ENCODE peak calls at places on chromosomes 7 and 10, in four cellular contexts. One of them, this sample, is unnamed.

GRCh38 chr10:59991661-59992060 is 85.3 kb upstream of the CCDC6 start:
- DNase-seq in BE2C: peak; percentile 41
- DNase-seq in fibroblast of pulmonary artery: peak; percentile 52
- DNase-seq in GM12878: no peak
- DNase-seq in this sample: peak; percentile 23

GRCh38 chr7:91357379-91357778 is 93.1 kb downstream of the FZD1 start:
- DNase-seq in BE2C: no peak
- DNase-seq in fibroblast of pulmonary artery: no peak
- DNase-seq in GM12878: no peak
- DNase-seq in this sample: no peak

GRCh38 chr7:119640861-119641260 is 632.1 kb upstream of the KCND2 start:
- DNase-seq in BE2C: no peak
- DNase-seq in fibroblast of pulmonary artery: no peak
- DNase-seq in GM12878: no peak
- DNase-seq in this sample: no peak

GRCh38 chr7:157004050-157004838 is 6.2 kb downstream of the MNX1 start:
- DNase-seq in BE2C: peak; percentile 58
- DNase-seq in fibroblast of pulmonary artery: peak; percentile 42
- DNase-seq in GM12878: no peak
- DNase-seq in this sample: peak; percentile 35

GRCh38 chr7:111301891-111302290 is 211.0 kb downstream of the LRRN3 start:
- DNase-seq in BE2C: no peak
- DNase-seq in fibroblast of pulmonary artery: no peak
- DNase-seq in GM12878: no peak
- DNase-seq in this sample: no peak

GRCh38 chr7:50653997-50654425 is 88.8 kb upstream of the DDC start:
- DNase-seq in BE2C: no peak
- DNase-seq in fibroblast of pulmonary artery: peak; percentile 66
- DNase-seq in GM12878: no peak
- DNase-seq in this sample: peak; percentile 62

GRCh38 chr10:121610798-121611325 is 12.6 kb upstream of the FGFR2 start:
- DNase-seq in BE2C: no peak
- DNase-seq in fibroblast of pulmonary artery: no peak
- DNase-seq in GM12878: no peak
- DNase-seq in this sample: no peak

GRCh38 chr7:131961281-131961680 is 404.9 kb upstream of the PODXL start:
- DNase-seq in BE2C: no peak
- DNase-seq in fibroblast of pulmonary artery: no peak
- DNase-seq in GM12878: no peak
- DNase-seq in this sample: no peak

GRCh38 chr7:119545118-119545517 is 727.9 kb upstream of the KCND2 start:
- DNase-seq in BE2C: no peak
- DNase-seq in fibroblast of pulmonary artery: peak; percentile 44
- DNase-seq in GM12878: no peak
- DNase-seq in this sample: peak; percentile 89

GRCh38 chr7:73342645-73343044 is 14.7 kb downstream of the FKBP6 start:
- DNase-seq in BE2C: peak; percentile 35
- DNase-seq in fibroblast of pulmonary artery: peak; percentile 78
- DNase-seq in GM12878: no peak
- DNase-seq in this sample: peak; percentile 73

GRCh38 chr7:107816053-107816566 is 13.1 kb upstream of the SLC26A3 start:
- DNase-seq in BE2C: no peak
- DNase-seq in fibroblast of pulmonary artery: peak; percentile 49
- DNase-seq in GM12878: no peak
- DNase-seq in this sample: peak; percentile 44

GRCh38 chr7:100546129-100546867 is 7.3 kb downstream of the AGFG2 start:
- DNase-seq in BE2C: no peak
- DNase-seq in fibroblast of pulmonary artery: no peak
- DNase-seq in GM12878: no peak
- DNase-seq in this sample: no peak

GRCh38 chr7:48962821-48963505 is 38.6 kb downstream of the CDC14C start:
- DNase-seq in BE2C: no peak
- DNase-seq in fibroblast of pulmonary artery: no peak
- DNase-seq in GM12878: no peak
- DNase-seq in this sample: peak; percentile 16

GRCh38 chr7:4211261-4211660 is 470.8 kb upstream of the FOXK1 start:
- DNase-seq in BE2C: no peak
- DNase-seq in fibroblast of pulmonary artery: no peak
- DNase-seq in GM12878: no peak
- DNase-seq in this sample: no peak

GRCh38 chr10:68470300-68470699 is 1.5 kb downstream of the DNA2 start:
- DNase-seq in BE2C: no peak
- DNase-seq in fibroblast of pulmonary artery: no peak
- DNase-seq in GM12878: no peak
- DNase-seq in this sample: no peak

GRCh38 chr10:95906675-95907453 is 911 bp upstream of the CC2D2B start:
- DNase-seq in BE2C: peak; percentile 54
- DNase-seq in fibroblast of pulmonary artery: peak; percentile 74
- DNase-seq in GM12878: peak; percentile 25
- DNase-seq in this sample: peak; percentile 69

GRCh38 chr7:43577485-43577951 is 5.4 kb upstream of the STK17A start:
- DNase-seq in BE2C: no peak
- DNase-seq in fibroblast of pulmonary artery: peak; percentile 53
- DNase-seq in GM12878: no peak
- DNase-seq in this sample: peak; percentile 71

GRCh38 chr10:69461327-69462025 is 10.2 kb downstream of the TSPAN15 start:
- DNase-seq in BE2C: no peak
- DNase-seq in fibroblast of pulmonary artery: no peak
- DNase-seq in GM12878: no peak
- DNase-seq in this sample: no peak

GRCh38 chr10:29642996-29643395 is 8.2 kb upstream of the SVIL start:
- DNase-seq in BE2C: no peak
- DNase-seq in fibroblast of pulmonary artery: peak; percentile 70
- DNase-seq in GM12878: no peak
- DNase-seq in this sample: peak; percentile 84

GRCh38 chr7:47801423-47801822 is 146.8 kb downstream of the PKD1L1 start:
- DNase-seq in BE2C: no peak
- DNase-seq in fibroblast of pulmonary artery: no peak
- DNase-seq in GM12878: no peak
- DNase-seq in this sample: no peak

GRCh38 chr7:122137291-122138077 is 6.6 kb downstream of the AASS start:
- DNase-seq in BE2C: no peak
- DNase-seq in fibroblast of pulmonary artery: peak; percentile 31
- DNase-seq in GM12878: no peak
- DNase-seq in this sample: peak; percentile 59

GRCh38 chr7:55148992-55149391 is 130.2 kb downstream of the EGFR start:
- DNase-seq in BE2C: no peak
- DNase-seq in fibroblast of pulmonary artery: peak; percentile 40
- DNase-seq in GM12878: no peak
- DNase-seq in this sample: no peak

GRCh38 chr10:29736325-29737208 is 101.8 kb upstream of the SVIL start:
- DNase-seq in BE2C: peak; percentile 60
- DNase-seq in fibroblast of pulmonary artery: peak; percentile 50
- DNase-seq in GM12878: no peak
- DNase-seq in this sample: peak; percentile 56

GRCh38 chr10:88966785-88967184 is 14.2 kb upstream of the ACTA2 start:
- DNase-seq in BE2C: no peak
- DNase-seq in fibroblast of pulmonary artery: no peak
- DNase-seq in GM12878: no peak
- DNase-seq in this sample: peak; percentile 43

GRCh38 chr7:99296471-99296870 is 23.8 kb downstream of the MYH16 start:
- DNase-seq in BE2C: no peak
- DNase-seq in fibroblast of pulmonary artery: no peak
- DNase-seq in GM12878: no peak
- DNase-seq in this sample: no peak

GRCh38 chr10:79246606-79247275 is 100.5 kb upstream of the PPIF start:
- DNase-seq in BE2C: no peak
- DNase-seq in fibroblast of pulmonary artery: peak; percentile 58
- DNase-seq in GM12878: no peak
- DNase-seq in this sample: peak; percentile 89

GRCh38 chr7:23216021-23216420 is 30.6 kb upstream of the GPNMB start:
- DNase-seq in BE2C: no peak
- DNase-seq in fibroblast of pulmonary artery: no peak
- DNase-seq in GM12878: no peak
- DNase-seq in this sample: no peak

GRCh38 chr7:42167206-42167913 is 69.6 kb downstream of the GLI3 start:
- DNase-seq in BE2C: no peak
- DNase-seq in fibroblast of pulmonary artery: no peak
- DNase-seq in GM12878: no peak
- DNase-seq in this sample: peak; percentile 38

GRCh38 chr7:42162560-42163325 is 74.3 kb downstream of the GLI3 start:
- DNase-seq in BE2C: no peak
- DNase-seq in fibroblast of pulmonary artery: no peak
- DNase-seq in GM12878: no peak
- DNase-seq in this sample: no peak

GRCh38 chr7:42161723-42162122 is 75.3 kb downstream of the GLI3 start:
- DNase-seq in BE2C: no peak
- DNase-seq in fibroblast of pulmonary artery: peak; percentile 75
- DNase-seq in GM12878: no peak
- DNase-seq in this sample: no peak

GRCh38 chr7:42167914-42168236 is 69.1 kb downstream of the GLI3 start:
- DNase-seq in BE2C: no peak
- DNase-seq in fibroblast of pulmonary artery: no peak
- DNase-seq in GM12878: no peak
- DNase-seq in this sample: no peak

GRCh38 chr7:42164946-42165345 is 72.1 kb downstream of the GLI3 start:
- DNase-seq in BE2C: no peak
- DNase-seq in fibroblast of pulmonary artery: no peak
- DNase-seq in GM12878: no peak
- DNase-seq in this sample: no peak
- TF ChIP-seq CTCF in BE2C: no peak
- TF ChIP-seq CTCF in fibroblast of pulmonary artery: no peak
- TF ChIP-seq CTCF in GM12878: no peak
- TF ChIP-seq CTCF in this sample: no peak

GRCh38 chr10:6202684-6203330 is at the start of gene PFKFB3:
- DNase-seq in BE2C: peak; percentile 93
- DNase-seq in fibroblast of pulmonary artery: peak; percentile 95
- DNase-seq in GM12878: peak; percentile 59
- DNase-seq in this sample: peak; percentile 93

GRCh38 chr10:6200588-6201510 is 1.9 kb upstream of the PFKFB3 start:
- DNase-seq in BE2C: no peak
- DNase-seq in fibroblast of pulmonary artery: no peak
- DNase-seq in GM12878: no peak
- DNase-seq in this sample: no peak

GRCh38 chr10:6203331-6204062 is 765 bp downstream of the PFKFB3 start:
- DNase-seq in BE2C: peak; percentile 65
- DNase-seq in fibroblast of pulmonary artery: peak; percentile 53
- DNase-seq in GM12878: no peak
- DNase-seq in this sample: peak; percentile 56

GRCh38 chr10:6202098-6202683 is 541 bp upstream of the PFKFB3 start:
- DNase-seq in BE2C: no peak
- DNase-seq in fibroblast of pulmonary artery: no peak
- DNase-seq in GM12878: no peak
- DNase-seq in this sample: no peak

DNA sequence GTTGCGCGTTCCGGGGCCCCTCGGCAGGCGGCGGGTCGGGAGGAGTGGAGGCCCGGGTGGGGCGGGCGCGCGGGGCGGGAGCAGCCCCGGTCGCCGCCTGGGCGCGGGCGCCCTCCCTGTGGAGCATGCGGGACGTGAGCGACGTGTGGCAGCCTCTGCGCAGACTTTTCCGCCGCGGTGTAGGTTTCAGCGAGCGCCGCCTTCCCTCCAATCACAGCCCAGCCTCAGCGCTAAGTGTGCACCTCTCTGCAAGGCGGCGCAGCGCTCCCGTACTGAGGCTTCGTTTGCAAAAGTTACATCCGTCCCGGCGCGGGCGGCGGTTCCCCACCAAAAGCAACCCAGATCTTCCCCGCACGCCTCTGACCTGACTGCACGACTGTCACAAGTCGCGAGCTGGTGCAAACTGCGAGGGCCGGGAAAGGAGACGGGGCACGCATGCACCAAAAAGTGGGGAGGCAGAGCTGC is 1.2 kb upstream of the PFKFB3 start:
- DNase-seq in BE2C: peak; percentile 55
- DNase-seq in fibroblast of pulmonary artery: peak; percentile 58
- DNase-seq in GM12878: peak; percentile 63
- DNase-seq in this sample: peak; percentile 39
- H3K4me3 ChIP-seq in BE2C: peak overlapping the region; percentile 79
- H3K4me3 ChIP-seq in fibroblast of pulmonary artery: peak overlapping the region; percentile 52
- H3K4me3 ChIP-seq in GM12878: peak overlapping the region; percentile 77
- H3K4me3 ChIP-seq in this sample: peak overlapping the region; percentile 62

DNA sequence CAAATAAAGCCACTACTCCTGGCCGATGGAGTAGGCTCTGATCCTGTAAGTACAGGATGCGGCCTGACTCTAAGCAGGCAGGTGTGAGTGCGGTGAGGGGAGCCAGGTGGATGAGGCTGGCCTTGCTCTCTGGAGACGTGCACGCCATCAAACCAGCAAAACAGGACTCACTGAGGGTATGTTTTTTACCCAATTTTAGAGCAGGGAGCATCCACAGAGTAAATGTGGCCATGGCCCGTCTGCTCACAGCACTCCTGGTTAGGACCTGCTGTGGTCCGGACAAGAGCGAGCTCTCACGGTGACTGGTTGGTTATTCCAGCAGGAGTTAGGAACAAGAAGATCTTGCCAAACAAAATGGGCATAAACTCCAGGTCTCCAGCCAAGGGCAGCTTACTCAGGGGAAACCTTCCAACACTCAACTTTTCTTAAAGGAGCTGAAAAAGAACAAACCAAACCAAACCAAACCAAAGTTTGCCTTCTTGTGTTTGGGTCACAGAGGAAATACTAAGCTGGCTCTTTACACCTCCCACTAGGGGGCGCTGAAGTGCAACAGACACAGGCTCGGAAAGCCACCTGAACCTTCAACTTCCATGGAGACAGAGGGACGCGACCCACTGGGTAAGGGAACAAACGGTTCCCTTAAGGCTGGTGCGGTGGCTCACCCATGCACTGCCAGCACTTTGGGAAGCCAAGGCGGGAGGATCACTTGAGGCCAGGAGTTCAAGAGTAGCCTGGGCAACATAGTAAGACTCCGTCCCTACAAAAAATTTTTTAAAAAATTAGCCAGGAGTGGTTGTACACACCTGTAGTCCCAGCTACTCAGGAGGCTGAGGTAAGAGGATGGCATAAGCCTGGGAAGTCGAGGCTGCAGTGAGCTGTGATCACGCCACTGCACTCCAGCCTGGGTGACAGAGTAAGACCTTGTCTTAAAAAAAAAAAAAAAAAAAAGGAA is 122.4 kb downstream of the CLEC2L start:
- DNase-seq in BE2C: peak; percentile 88
- DNase-seq in fibroblast of pulmonary artery: peak; percentile 90
- DNase-seq in GM12878: peak; percentile 28
- DNase-seq in this sample: peak; percentile 84
- TF ChIP-seq CTCF in BE2C: peak; percentile 97
- TF ChIP-seq CTCF in fibroblast of pulmonary artery: peak; percentile 95
- TF ChIP-seq CTCF in GM12878: peak; percentile 87
- TF ChIP-seq CTCF in this sample: peak; percentile 88

DNA sequence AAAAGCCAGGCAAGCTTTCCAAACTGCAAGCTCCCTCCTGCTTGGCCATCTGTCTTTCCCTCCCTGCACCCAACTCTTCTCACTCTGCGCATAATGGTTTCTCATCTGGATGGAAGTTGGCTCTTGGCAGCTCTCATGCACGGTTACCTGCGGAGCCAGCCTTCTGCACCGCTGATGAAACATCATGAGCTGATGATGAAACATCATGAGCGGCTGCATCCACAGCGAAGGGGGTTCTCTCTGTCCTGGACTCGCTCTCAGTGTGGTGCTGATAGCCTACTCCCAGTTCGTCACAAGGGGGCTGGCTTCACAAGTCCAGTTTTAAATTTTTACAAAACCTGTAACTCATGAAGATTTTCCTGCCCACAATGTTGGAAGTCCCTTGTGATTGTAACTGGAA is 457.5 kb downstream of the ACTR3B start:
- DNase-seq in BE2C: no peak
- DNase-seq in fibroblast of pulmonary artery: no peak
- DNase-seq in GM12878: no peak
- DNase-seq in this sample: no peak
- H3K4me3 ChIP-seq in BE2C: no peak overlapping the region
- H3K4me3 ChIP-seq in fibroblast of pulmonary artery: no peak overlapping the region
- H3K4me3 ChIP-seq in GM12878: no peak overlapping the region
- H3K4me3 ChIP-seq in this sample: no peak overlapping the region